ENCODE peak calls at places on chromosomes 7 and 10, in nine cellular contexts. B is GM18507; J is LoVo; I is kidney glomerular epithelial cell; A is GM20000; F is memory B cell; S is hepatocyte; K is dorsolateral prefrontal cortex; E is activated CD8-positive, alpha-beta T cell treated with anti-CD3 and anti-CD28 coated beads for 36 hours. N is an unnamed sample.

GRCh38 chr10:6002809-6003500 is 25.6 kb upstream of the IL15RA start:
- DNase-seq in B (no peak), J (no peak), K (no peak), S (no peak), E (no peak), F (no peak), A (no peak), I (no peak), N (no peak)

GRCh38 chr10:3500408-3500856 is 284.6 kb downstream of the KLF6 start:
- DNase-seq in K (peak; percentile 78), B (no peak), A (no peak), F (no peak), E (no peak), S (peak; percentile 74), J (no peak), I (no peak), N (no peak)

GRCh38 chr7:131482800-131483199 is 73.6 kb downstream of the PODXL start:
- DNase-seq in S (no peak), J (no peak), B (no peak), E (no peak), F (no peak), A (peak; percentile 13), K (no peak), I (no peak), N (no peak)

GRCh38 chr7:101174322-101174854 is 5.7 kb downstream of the NAT16 start:
- DNase-seq in F (no peak), I (no peak), K (no peak), E (no peak), J (no peak), A (no peak), B (no peak), S (no peak), N (no peak)

GRCh38 chr10:97399843-97400545 is 1.1 kb downstream of the RRP12 start:
- DNase-seq in A (peak; percentile 49), E (peak; percentile 68), J (peak; percentile 63), B (no peak), S (peak; percentile 78), K (no peak), I (peak; percentile 54), F (peak; percentile 33), N (no peak)

GRCh38 chr7:102859084-102859798 is 53.6 kb upstream of the LRRC17 start:
- DNase-seq in B (no peak), S (no peak), E (no peak), F (no peak), A (no peak), I (no peak), J (no peak), K (no peak), N (no peak)

GRCh38 chr10:110434477-110435096 is 63.1 kb upstream of the DUSP5 start:
- DNase-seq in B (no peak), E (no peak), I (no peak), F (no peak), A (no peak), S (no peak), K (no peak), J (no peak), N (no peak)

GRCh38 chr10:9853405-9854010 is 1164.2 kb upstream of the CELF2 start:
- DNase-seq in E (no peak), B (no peak), I (no peak), S (no peak), K (no peak), J (no peak), F (no peak), A (no peak), N (no peak)

GRCh38 chr7:39592586-39592985 is 26.4 kb downstream of the YAE1 start:
- DNase-seq in E (no peak), S (no peak), J (no peak), I (peak; percentile 53), A (no peak), F (no peak), K (no peak), B (no peak), N (no peak)

GRCh38 chr7:158356454-158356853 is 231.2 kb downstream of the PTPRN2 start:
- DNase-seq in K (no peak), S (no peak), J (no peak), B (no peak), E (no peak), A (no peak), F (no peak), I (no peak), N (no peak)

GRCh38 chr10:15879663-15880062 is 19.4 kb upstream of the MINDY3 start:
- DNase-seq in J (no peak), E (no peak), S (no peak), K (no peak), I (no peak), F (no peak), B (no peak), A (no peak), N (no peak)

GRCh38 chr10:132120200-132120599 is 54.5 kb downstream of the JAKMIP3 start:
- DNase-seq in K (no peak), J (no peak), S (no peak), E (no peak), A (no peak), I (no peak), B (no peak), F (no peak), N (no peak)